ENCODE peak calls at places on chromosomes 3 and 15, in four cellular contexts. One of them, this sample, is unnamed.

GRCh38 chr3:138975366-138975765 is 28.3 kb downstream of the FOXL2NB start:
- DNase-seq in D341Med: no peak
- DNase-seq in activated CD4-positive, alpha-beta T cell treated with anti-CD3 and anti-CD28 coated beads for 24 hours: no peak
- DNase-seq in DND-41: no peak
- DNase-seq in this sample: no peak

GRCh38 chr15:57718309-57718708 is 11.8 kb downstream of the POLR2M start:
- DNase-seq in D341Med: no peak
- DNase-seq in activated CD4-positive, alpha-beta T cell treated with anti-CD3 and anti-CD28 coated beads for 24 hours: no peak
- DNase-seq in DND-41: no peak
- DNase-seq in this sample: no peak

GRCh38 chr15:39145854-39146253 is 435.0 kb upstream of the THBS1 start:
- DNase-seq in DND-41: no peak
- DNase-seq in D341Med: no peak
- DNase-seq in activated CD4-positive, alpha-beta T cell treated with anti-CD3 and anti-CD28 coated beads for 24 hours: no peak
- DNase-seq in this sample: no peak

GRCh38 chr15:50883903-50884302 is 24.6 kb upstream of the AP4E1 start:
- DNase-seq in D341Med: no peak
- DNase-seq in activated CD4-positive, alpha-beta T cell treated with anti-CD3 and anti-CD28 coated beads for 24 hours: no peak
- DNase-seq in DND-41: peak; percentile 71
- DNase-seq in this sample: peak; percentile 67

GRCh38 chr3:129399895-129400357 is 28.5 kb downstream of the EFCAB12 start:
- DNase-seq in DND-41: peak; percentile 37
- DNase-seq in activated CD4-positive, alpha-beta T cell treated with anti-CD3 and anti-CD28 coated beads for 24 hours: no peak
- DNase-seq in D341Med: no peak
- DNase-seq in this sample: no peak

GRCh38 chr3:168885028-168885427 is 778.5 kb downstream of the MECOM start:
- DNase-seq in DND-41: no peak
- DNase-seq in activated CD4-positive, alpha-beta T cell treated with anti-CD3 and anti-CD28 coated beads for 24 hours: no peak
- DNase-seq in D341Med: no peak
- DNase-seq in this sample: no peak

GRCh38 chr15:53453253-53454105 is 306.0 kb downstream of the WDR72 start:
- DNase-seq in D341Med: no peak
- DNase-seq in activated CD4-positive, alpha-beta T cell treated with anti-CD3 and anti-CD28 coated beads for 24 hours: no peak
- DNase-seq in DND-41: no peak
- DNase-seq in this sample: no peak

GRCh38 chr3:79766474-79767193 is 1.2 kb downstream of the ROBO1 start:
- DNase-seq in activated CD4-positive, alpha-beta T cell treated with anti-CD3 and anti-CD28 coated beads for 24 hours: no peak
- DNase-seq in D341Med: peak; percentile 62
- DNase-seq in DND-41: no peak
- DNase-seq in this sample: no peak

GRCh38 chr3:71107926-71108325 is 475.6 kb downstream of the FOXP1 start:
- DNase-seq in DND-41: no peak
- DNase-seq in D341Med: no peak
- DNase-seq in activated CD4-positive, alpha-beta T cell treated with anti-CD3 and anti-CD28 coated beads for 24 hours: no peak
- DNase-seq in this sample: no peak

GRCh38 chr3:39383190-39383912 is at the start of gene SLC25A38:
- DNase-seq in activated CD4-positive, alpha-beta T cell treated with anti-CD3 and anti-CD28 coated beads for 24 hours: peak; percentile 61
- DNase-seq in DND-41: peak; percentile 88
- DNase-seq in D341Med: peak; percentile 86
- DNase-seq in this sample: peak; percentile 87

GRCh38 chr3:41018841-41019240 is 180.5 kb upstream of the CTNNB1 start:
- DNase-seq in D341Med: no peak
- DNase-seq in DND-41: no peak
- DNase-seq in activated CD4-positive, alpha-beta T cell treated with anti-CD3 and anti-CD28 coated beads for 24 hours: no peak
- DNase-seq in this sample: no peak

GRCh38 chr3:48038971-48039481 is 22.8 kb upstream of the MAP4 start:
- DNase-seq in D341Med: no peak
- DNase-seq in activated CD4-positive, alpha-beta T cell treated with anti-CD3 and anti-CD28 coated beads for 24 hours: no peak
- DNase-seq in DND-41: no peak
- DNase-seq in this sample: no peak

GRCh38 chr3:133578548-133579191 is 5.2 kb downstream of the CDV3 start:
- DNase-seq in DND-41: no peak
- DNase-seq in D341Med: peak; percentile 60
- DNase-seq in activated CD4-positive, alpha-beta T cell treated with anti-CD3 and anti-CD28 coated beads for 24 hours: no peak
- DNase-seq in this sample: peak; percentile 16

GRCh38 chr15:77625376-77625775 is 7.3 kb downstream of the LINGO1 start:
- DNase-seq in D341Med: no peak
- DNase-seq in activated CD4-positive, alpha-beta T cell treated with anti-CD3 and anti-CD28 coated beads for 24 hours: no peak
- DNase-seq in DND-41: no peak
- DNase-seq in this sample: no peak

GRCh38 chr3:12336099-12336498 is 47.2 kb downstream of the PPARG start:
- DNase-seq in activated CD4-positive, alpha-beta T cell treated with anti-CD3 and anti-CD28 coated beads for 24 hours: no peak
- DNase-seq in D341Med: no peak
- DNase-seq in DND-41: peak; percentile 70
- DNase-seq in this sample: peak; percentile 85